ENCODE peak calls at places on chromosomes 12 and 14, in eight cellular contexts. One of them, this sample, is unnamed.

GRCh38 chr12:10111451-10111850 is 12.7 kb upstream of the CLEC1A start:
- DNase-seq in B cell: no peak
- DNase-seq in non-pigmented ciliary epithelial cell: no peak
- DNase-seq in stimulated activated CD4-positive, alpha-beta T cell treated with anti-CD3 and anti-CD28 coated beads, TNF-alpha, amount 100 ng/mL, for 1 hour: no peak
- DNase-seq in M059J: no peak
- DNase-seq in dorsolateral prefrontal cortex: no peak
- DNase-seq in KG1: no peak
- DNase-seq in tibial artery: no peak
- DNase-seq in this sample: no peak

GRCh38 chr12:51951199-51951842 is at the start of gene ACVR1B:
- DNase-seq in dorsolateral prefrontal cortex: peak; percentile 93
- DNase-seq in M059J: peak; percentile 75
- DNase-seq in stimulated activated CD4-positive, alpha-beta T cell treated with anti-CD3 and anti-CD28 coated beads, TNF-alpha, amount 100 ng/mL, for 1 hour: peak; percentile 84
- DNase-seq in KG1: no peak
- DNase-seq in tibial artery: peak; percentile 92
- DNase-seq in B cell: peak; percentile 88
- DNase-seq in non-pigmented ciliary epithelial cell: peak; percentile 59
- DNase-seq in this sample: peak; percentile 90

GRCh38 chr14:104968541-104969401 is 9.4 kb downstream of the AHNAK2 start:
- DNase-seq in dorsolateral prefrontal cortex: no peak
- DNase-seq in KG1: no peak
- DNase-seq in stimulated activated CD4-positive, alpha-beta T cell treated with anti-CD3 and anti-CD28 coated beads, TNF-alpha, amount 100 ng/mL, for 1 hour: no peak
- DNase-seq in non-pigmented ciliary epithelial cell: no peak
- DNase-seq in M059J: no peak
- DNase-seq in B cell: no peak
- DNase-seq in tibial artery: peak; percentile 68
- DNase-seq in this sample: no peak

GRCh38 chr14:20614038-20614840 is 23.1 kb upstream of the RNASE12 start:
- DNase-seq in dorsolateral prefrontal cortex: no peak
- DNase-seq in stimulated activated CD4-positive, alpha-beta T cell treated with anti-CD3 and anti-CD28 coated beads, TNF-alpha, amount 100 ng/mL, for 1 hour: no peak
- DNase-seq in KG1: no peak
- DNase-seq in non-pigmented ciliary epithelial cell: no peak
- DNase-seq in B cell: no peak
- DNase-seq in tibial artery: no peak
- DNase-seq in M059J: no peak
- DNase-seq in this sample: no peak

GRCh38 chr12:93886533-93887511 is 209.6 kb downstream of the CRADD start:
- DNase-seq in M059J: peak; percentile 94
- DNase-seq in non-pigmented ciliary epithelial cell: peak; percentile 91
- DNase-seq in tibial artery: no peak
- DNase-seq in dorsolateral prefrontal cortex: no peak
- DNase-seq in stimulated activated CD4-positive, alpha-beta T cell treated with anti-CD3 and anti-CD28 coated beads, TNF-alpha, amount 100 ng/mL, for 1 hour: no peak
- DNase-seq in B cell: no peak
- DNase-seq in KG1: no peak
- DNase-seq in this sample: no peak

GRCh38 chr12:24488091-24488596 is 460.8 kb downstream of the BCAT1 start:
- DNase-seq in B cell: no peak
- DNase-seq in dorsolateral prefrontal cortex: no peak
- DNase-seq in stimulated activated CD4-positive, alpha-beta T cell treated with anti-CD3 and anti-CD28 coated beads, TNF-alpha, amount 100 ng/mL, for 1 hour: no peak
- DNase-seq in M059J: peak; percentile 88
- DNase-seq in KG1: no peak
- DNase-seq in non-pigmented ciliary epithelial cell: no peak
- DNase-seq in tibial artery: peak; percentile 35
- DNase-seq in this sample: no peak

GRCh38 chr14:39873793-39874192 is 441.6 kb upstream of the FBXO33 start:
- DNase-seq in M059J: no peak
- DNase-seq in dorsolateral prefrontal cortex: no peak
- DNase-seq in stimulated activated CD4-positive, alpha-beta T cell treated with anti-CD3 and anti-CD28 coated beads, TNF-alpha, amount 100 ng/mL, for 1 hour: no peak
- DNase-seq in tibial artery: no peak
- DNase-seq in B cell: no peak
- DNase-seq in non-pigmented ciliary epithelial cell: no peak
- DNase-seq in KG1: no peak
- DNase-seq in this sample: no peak

GRCh38 chr14:101109981-101110728 is 206.6 kb upstream of the RTL1 start:
- DNase-seq in dorsolateral prefrontal cortex: no peak
- DNase-seq in non-pigmented ciliary epithelial cell: no peak
- DNase-seq in KG1: no peak
- DNase-seq in stimulated activated CD4-positive, alpha-beta T cell treated with anti-CD3 and anti-CD28 coated beads, TNF-alpha, amount 100 ng/mL, for 1 hour: no peak
- DNase-seq in tibial artery: peak; percentile 10
- DNase-seq in M059J: no peak
- DNase-seq in B cell: no peak
- DNase-seq in this sample: no peak

GRCh38 chr12:94722664-94723063 is 72.3 kb upstream of the TMCC3 start:
- DNase-seq in dorsolateral prefrontal cortex: no peak
- DNase-seq in stimulated activated CD4-positive, alpha-beta T cell treated with anti-CD3 and anti-CD28 coated beads, TNF-alpha, amount 100 ng/mL, for 1 hour: no peak
- DNase-seq in non-pigmented ciliary epithelial cell: no peak
- DNase-seq in B cell: no peak
- DNase-seq in KG1: no peak
- DNase-seq in tibial artery: no peak
- DNase-seq in M059J: no peak
- DNase-seq in this sample: no peak

GRCh38 chr12:117207675-117208074 is 17.4 kb upstream of the FBXO21 start:
- DNase-seq in B cell: no peak
- DNase-seq in KG1: no peak
- DNase-seq in dorsolateral prefrontal cortex: no peak
- DNase-seq in stimulated activated CD4-positive, alpha-beta T cell treated with anti-CD3 and anti-CD28 coated beads, TNF-alpha, amount 100 ng/mL, for 1 hour: no peak
- DNase-seq in non-pigmented ciliary epithelial cell: no peak
- DNase-seq in M059J: no peak
- DNase-seq in tibial artery: no peak
- DNase-seq in this sample: no peak

GRCh38 chr12:105351523-105351922 is 21.0 kb downstream of the C12orf75 start:
- DNase-seq in dorsolateral prefrontal cortex: no peak
- DNase-seq in M059J: no peak
- DNase-seq in KG1: no peak
- DNase-seq in stimulated activated CD4-positive, alpha-beta T cell treated with anti-CD3 and anti-CD28 coated beads, TNF-alpha, amount 100 ng/mL, for 1 hour: no peak
- DNase-seq in non-pigmented ciliary epithelial cell: no peak
- DNase-seq in B cell: no peak
- DNase-seq in tibial artery: no peak
- DNase-seq in this sample: no peak

GRCh38 chr12:51351913-51352532 is 5.5 kb upstream of the CELA1 start:
- DNase-seq in tibial artery: no peak
- DNase-seq in stimulated activated CD4-positive, alpha-beta T cell treated with anti-CD3 and anti-CD28 coated beads, TNF-alpha, amount 100 ng/mL, for 1 hour: no peak
- DNase-seq in dorsolateral prefrontal cortex: peak; percentile 75
- DNase-seq in non-pigmented ciliary epithelial cell: no peak
- DNase-seq in M059J: peak; percentile 59
- DNase-seq in B cell: no peak
- DNase-seq in KG1: no peak
- DNase-seq in this sample: peak; percentile 51

GRCh38 chr14:66677780-66678179 is 169.8 kb downstream of the GPHN start:
- DNase-seq in dorsolateral prefrontal cortex: no peak
- DNase-seq in tibial artery: no peak
- DNase-seq in B cell: no peak
- DNase-seq in M059J: no peak
- DNase-seq in non-pigmented ciliary epithelial cell: no peak
- DNase-seq in stimulated activated CD4-positive, alpha-beta T cell treated with anti-CD3 and anti-CD28 coated beads, TNF-alpha, amount 100 ng/mL, for 1 hour: no peak
- DNase-seq in KG1: no peak
- DNase-seq in this sample: no peak

GRCh38 chr12:121792607-121793500 is 634 bp downstream of the RHOF start:
- DNase-seq in tibial artery: no peak
- DNase-seq in stimulated activated CD4-positive, alpha-beta T cell treated with anti-CD3 and anti-CD28 coated beads, TNF-alpha, amount 100 ng/mL, for 1 hour: no peak
- DNase-seq in non-pigmented ciliary epithelial cell: no peak
- DNase-seq in B cell: peak; percentile 82
- DNase-seq in dorsolateral prefrontal cortex: no peak
- DNase-seq in KG1: no peak
- DNase-seq in M059J: no peak
- DNase-seq in this sample: peak; percentile 78

GRCh38 chr12:25852792-25853191 is 105.7 kb upstream of the RASSF8 start:
- DNase-seq in M059J: peak; percentile 75
- DNase-seq in non-pigmented ciliary epithelial cell: no peak
- DNase-seq in stimulated activated CD4-positive, alpha-beta T cell treated with anti-CD3 and anti-CD28 coated beads, TNF-alpha, amount 100 ng/mL, for 1 hour: no peak
- DNase-seq in dorsolateral prefrontal cortex: no peak
- DNase-seq in KG1: no peak
- DNase-seq in B cell: no peak
- DNase-seq in tibial artery: no peak
- DNase-seq in this sample: no peak

GRCh38 chr12:31742891-31743290 is 14.1 kb upstream of the AMN1 start:
- DNase-seq in B cell: peak; percentile 71
- DNase-seq in non-pigmented ciliary epithelial cell: no peak
- DNase-seq in tibial artery: no peak
- DNase-seq in stimulated activated CD4-positive, alpha-beta T cell treated with anti-CD3 and anti-CD28 coated beads, TNF-alpha, amount 100 ng/mL, for 1 hour: no peak
- DNase-seq in M059J: no peak
- DNase-seq in dorsolateral prefrontal cortex: no peak
- DNase-seq in KG1: peak; percentile 38
- DNase-seq in this sample: no peak

GRCh38 chr14:101626331-101626730 is 65.0 kb downstream of the DIO3 start:
- DNase-seq in M059J: no peak
- DNase-seq in dorsolateral prefrontal cortex: no peak
- DNase-seq in KG1: no peak
- DNase-seq in stimulated activated CD4-positive, alpha-beta T cell treated with anti-CD3 and anti-CD28 coated beads, TNF-alpha, amount 100 ng/mL, for 1 hour: no peak
- DNase-seq in tibial artery: no peak
- DNase-seq in B cell: no peak
- DNase-seq in non-pigmented ciliary epithelial cell: no peak
- DNase-seq in this sample: no peak

GRCh38 chr12:89421093-89421835 is 69.0 kb upstream of the DUSP6 start:
- DNase-seq in non-pigmented ciliary epithelial cell: no peak
- DNase-seq in M059J: no peak
- DNase-seq in KG1: no peak
- DNase-seq in tibial artery: no peak
- DNase-seq in B cell: no peak
- DNase-seq in dorsolateral prefrontal cortex: no peak
- DNase-seq in stimulated activated CD4-positive, alpha-beta T cell treated with anti-CD3 and anti-CD28 coated beads, TNF-alpha, amount 100 ng/mL, for 1 hour: no peak
- DNase-seq in this sample: no peak

This sample was measured in activated CD8-positive, alpha-beta T cell treated with anti-CD3 and anti-CD28 coated beads, Interleukin-2, amount 10 ng/mL, durations not matched to agents 7 days and 5 days.